ENCODE peak calls at places on chromosome 2, in five cellular contexts. D, R, S, O and H are unnamed samples.

GRCh38 chr2:122815120-122815519 is 1059.7 kb downstream of the TSN start:
- DNase-seq in S (no peak), O (no peak), D (no peak), R (no peak), H (no peak)

GRCh38 chr2:68110102-68110501 is 47.3 kb upstream of the C1D start:
- DNase-seq in R (no peak), S (no peak), D (no peak), O (no peak), H (no peak)

GRCh38 chr2:94879314-94879981 is 8.2 kb downstream of the TEKT4 start:
- DNase-seq in R (no peak), O (no peak), D (no peak), S (no peak), H (no peak)

GRCh38 chr2:217713395-217714267 is 289.2 kb downstream of the TNS1 start:
- DNase-seq in R (peak), D (peak), O (peak), S (peak), H (peak)

GRCh38 chr2:54438271-54438670 is 17.9 kb upstream of the SPTBN1 start:
- DNase-seq in R (no peak), S (no peak), O (no peak), D (peak), H (no peak)

GRCh38 chr2:209029249-209029648 is 394.6 kb upstream of the MAP2 start:
- DNase-seq in S (no peak), R (no peak), D (no peak), O (no peak), H (no peak)

GRCh38 chr2:187542123-187542522 is 12.1 kb downstream of the TFPI start:
- DNase-seq in S (no peak), O (no peak), R (no peak), D (no peak), H (no peak)

GRCh38 chr2:151727593-151728552 is 6.4 kb downstream of the NEB start:
- DNase-seq in S (no peak), D (no peak), R (no peak), O (no peak), H (no peak)

GRCh38 chr2:60992985-60993392 is 24.5 kb upstream of the PEX13 start:
- DNase-seq in D (no peak), O (no peak), S (no peak), R (no peak), H (no peak)

GRCh38 chr2:64913357-64913869 is 75.8 kb upstream of the SLC1A4 start:
- DNase-seq in R (no peak), O (peak), S (peak), D (no peak), H (no peak)

GRCh38 chr2:161420406-161421025 is 4.4 kb downstream of the TBR1 start:
- DNase-seq in O (no peak), R (no peak), S (peak), D (no peak), H (no peak)

GRCh38 chr2:124699001-124699565 is 674.0 kb downstream of the CNTNAP5 start:
- DNase-seq in R (no peak), O (no peak), S (no peak), D (no peak), H (no peak)

GRCh38 chr2:219230201-219230540 is 565 bp downstream of the ANKZF1 start:
- DNase-seq in R (peak), S (peak), O (peak), D (no peak), H (no peak)

GRCh38 chr2:216546231-216546630 is 47.6 kb downstream of the RPL37A start:
- DNase-seq in O (no peak), S (no peak), R (no peak), D (no peak), H (no peak)
- H3K27ac ChIP-seq in O (no peak), S (no peak), R (no peak), D (no peak), H (no peak)

DNA sequence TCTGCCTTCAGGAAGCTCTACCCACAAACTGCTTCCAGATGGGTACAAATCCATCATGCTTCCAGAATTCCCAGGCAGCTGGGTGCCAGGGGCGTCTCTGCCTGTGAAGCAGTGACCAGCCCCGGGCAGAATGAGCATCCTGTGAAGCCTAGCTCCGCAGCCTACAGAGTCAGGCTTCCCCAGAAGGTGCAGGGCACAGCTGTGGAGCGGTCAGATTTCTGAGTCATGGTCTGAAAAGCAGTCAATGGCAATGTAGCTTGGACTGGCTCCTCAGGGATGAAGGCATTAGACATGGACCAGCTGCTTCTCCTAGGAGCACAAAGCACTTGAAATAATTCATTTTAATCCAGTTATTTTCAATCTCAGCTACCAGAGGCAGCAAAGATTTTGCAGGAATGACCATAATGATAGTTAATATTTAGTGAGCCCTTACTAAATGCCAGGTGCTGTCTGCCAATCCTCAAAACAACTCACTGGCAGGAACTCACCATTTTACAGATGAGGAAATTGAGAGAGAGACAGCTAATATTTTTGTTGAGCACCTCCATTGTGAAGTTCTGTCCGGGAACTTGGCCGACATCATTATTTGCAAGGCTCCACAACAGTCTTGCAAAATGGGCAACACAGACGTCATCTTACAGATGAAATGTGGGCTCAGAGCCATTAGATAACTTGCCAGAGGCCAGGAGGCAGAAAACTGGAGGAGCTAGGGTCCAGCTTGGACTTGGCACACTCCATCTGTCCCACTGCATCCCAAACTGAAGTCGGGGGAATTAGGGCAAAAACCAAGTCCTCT is 31.7 kb downstream of the ACMSD start:
- DNase-seq in S (no peak), O (no peak), R (no peak), D (no peak), H (no peak)
- H3K27ac ChIP-seq in S (no peak), O (no peak), R (no peak), D (no peak), H (no peak)

DNA sequence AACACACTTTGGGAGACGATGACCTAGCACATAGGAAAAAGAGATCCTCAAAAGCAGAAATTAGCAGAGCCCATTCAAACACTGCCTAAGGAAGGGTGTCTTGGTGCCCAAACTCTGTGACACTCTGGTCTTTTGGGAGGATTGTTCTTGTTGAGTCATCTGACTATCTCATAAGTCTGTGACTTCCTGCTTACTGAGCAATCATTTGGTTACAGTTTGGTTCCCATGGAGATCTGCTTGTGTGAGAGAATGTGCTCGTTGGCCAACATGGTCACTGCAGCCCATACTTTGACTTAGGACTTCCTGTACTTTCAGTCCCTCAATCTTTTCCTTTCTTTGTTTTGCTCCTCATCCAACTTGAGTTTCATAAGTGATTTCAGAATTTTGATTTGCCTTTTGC is 602.9 kb downstream of the NYAP2 start:
- DNase-seq in R (no peak), D (no peak), O (no peak), S (no peak), H (no peak)
- H3K27ac ChIP-seq in R (no peak), D (no peak), O (no peak), S (no peak), H (no peak)

GRCh38 chr2:15808221-15808574 is 132.2 kb upstream of the MYCN start:
- DNase-seq in O (peak), R (no peak), D (no peak), S (peak), H (no peak)

GRCh38 chr2:15810451-15811150 is 129.7 kb upstream of the MYCN start:
- DNase-seq in R (no peak), D (peak), O (no peak), S (no peak), H (no peak)

GRCh38 chr2:15808980-15809379 is 131.4 kb upstream of the MYCN start:
- DNase-seq in S (peak), R (no peak), O (no peak), D (no peak), H (no peak)

GRCh38 chr2:15811367-15811766 is 129.0 kb upstream of the MYCN start:
- DNase-seq in O (no peak), R (no peak), D (no peak), S (peak), H (no peak)

DNA sequence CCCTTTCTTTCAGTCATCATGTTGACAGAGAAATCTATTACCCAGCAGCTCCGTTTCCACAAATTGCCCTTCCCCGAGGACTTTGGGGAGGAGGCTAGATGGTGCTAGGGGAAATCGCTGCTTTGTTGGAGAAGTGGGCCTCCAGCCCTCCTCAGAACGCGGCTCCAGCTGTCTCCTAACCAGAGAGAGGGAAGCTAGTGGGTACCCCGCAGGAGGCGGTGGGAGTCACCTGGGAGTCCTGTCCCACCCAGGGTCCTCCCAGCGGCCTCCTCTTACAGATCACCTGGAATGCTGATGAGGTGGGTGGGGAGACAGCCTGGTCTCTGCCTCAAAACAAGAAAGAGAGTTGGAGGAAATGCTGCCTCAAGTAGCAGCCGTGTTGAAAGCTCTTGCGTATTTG is 130.8 kb upstream of the MYCN start:
- DNase-seq in D (no peak), S (no peak), O (no peak), R (no peak), H (no peak)
- H3K27ac ChIP-seq in D (no peak), S (no peak), O (no peak), R (no peak), H (no peak)

GRCh38 chr2:108266218-108266617 is 22.5 kb upstream of the SULT1C2 start:
- DNase-seq in R (no peak), O (no peak), D (no peak), S (no peak), H (no peak)
- H3K27ac ChIP-seq in R (no peak), O (no peak), D (no peak), S (no peak), H (no peak)

GRCh38 chr2:220553150-220553549 is 925.7 kb downstream of the SLC4A3 start:
- DNase-seq in R (no peak), D (no peak), O (no peak), S (no peak), H (no peak)

GRCh38 chr2:220550995-220551702 is 923.7 kb downstream of the SLC4A3 start:
- DNase-seq in S (no peak), R (no peak), D (no peak), O (no peak), H (no peak)

GRCh38 chr2:220555961-220556360 is 928.5 kb downstream of the SLC4A3 start:
- DNase-seq in O (no peak), D (no peak), R (no peak), S (no peak), H (no peak)

GRCh38 chr2:220560192-220560591 is 932.8 kb downstream of the SLC4A3 start:
- DNase-seq in S (no peak), D (no peak), R (no peak), O (no peak), H (no peak)

GRCh38 chr2:220556658-220557057 is 929.2 kb downstream of the SLC4A3 start:
- DNase-seq in R (no peak), S (no peak), O (no peak), D (no peak), H (no peak)
- H3K27ac ChIP-seq in R (no peak), S (no peak), O (no peak), D (no peak), H (no peak)

GRCh38 chr2:173032032-173032431 is 43.6 kb upstream of the MAP3K20 start:
- DNase-seq in S (no peak), D (no peak), R (no peak), O (no peak), H (no peak)
- H3K27ac ChIP-seq in S (no peak), D (no peak), R (no peak), O (no peak), H (no peak)

GRCh38 chr2:194126418-194126817 is 1530.6 kb upstream of the SLC39A10 start:
- DNase-seq in R (no peak), S (no peak), D (no peak), O (no peak), H (no peak)
- H3K27ac ChIP-seq in R (no peak), S (no peak), D (no peak), O (no peak), H (no peak)

GRCh38 chr2:224909885-224910517 is 132.3 kb downstream of the DOCK10 start:
- DNase-seq in R (peak), S (peak), D (peak), O (no peak), H (no peak)
- H3K27ac ChIP-seq in R (peak), S (no peak), D (no peak), O (no peak), H (no peak)